ENCODE peak calls at places on chromosomes 12 and 14, in five cellular contexts. One of them, this sample, is unnamed.

GRCh38 chr14:45651906-45652305 is 398.9 kb upstream of the MIS18BP1 start:
- DNase-seq in lung: no peak
- DNase-seq in GM23338: no peak
- DNase-seq in left ventricle myocardium inferior: no peak
- DNase-seq in GM23248: no peak
- DNase-seq in this sample: no peak

GRCh38 chr14:24145700-24146621 is at the start of gene PSME2:
- DNase-seq in lung: no peak
- DNase-seq in GM23338: no peak
- DNase-seq in left ventricle myocardium inferior: no peak
- DNase-seq in GM23248: peak; percentile 80
- DNase-seq in this sample: peak; percentile 56

GRCh38 chr12:122203301-122203967 is at the start of gene B3GNT4:
- DNase-seq in lung: peak; percentile 61
- DNase-seq in GM23338: peak; percentile 85
- DNase-seq in left ventricle myocardium inferior: peak; percentile 51
- DNase-seq in GM23248: peak; percentile 76
- DNase-seq in this sample: peak; percentile 19

GRCh38 chr12:54417712-54418440 is 1.2 kb downstream of the ITGA5 start:
- DNase-seq in lung: no peak
- DNase-seq in GM23338: peak; percentile 52
- DNase-seq in left ventricle myocardium inferior: no peak
- DNase-seq in GM23248: peak; percentile 53
- DNase-seq in this sample: no peak

GRCh38 chr12:71718611-71719010 is 32.7 kb downstream of the TMEM19 start:
- DNase-seq in lung: no peak
- DNase-seq in GM23338: no peak
- DNase-seq in left ventricle myocardium inferior: no peak
- DNase-seq in GM23248: no peak
- DNase-seq in this sample: no peak

GRCh38 chr12:78229491-78230209 is 399.0 kb downstream of the NAV3 start:
- DNase-seq in lung: no peak
- DNase-seq in GM23338: peak; percentile 83
- DNase-seq in left ventricle myocardium inferior: no peak
- DNase-seq in GM23248: peak; percentile 66
- DNase-seq in this sample: peak; percentile 12

GRCh38 chr12:106302401-106303201 is at the start of gene TCP11L2:
- DNase-seq in lung: peak; percentile 88
- DNase-seq in GM23338: peak; percentile 87
- DNase-seq in left ventricle myocardium inferior: peak; percentile 92
- DNase-seq in GM23248: peak; percentile 94
- DNase-seq in this sample: peak; percentile 91

GRCh38 chr14:63394856-63395255 is 76.1 kb upstream of the GPHB5 start:
- DNase-seq in lung: no peak
- DNase-seq in GM23338: no peak
- DNase-seq in left ventricle myocardium inferior: no peak
- DNase-seq in GM23248: peak; percentile 13
- DNase-seq in this sample: no peak

GRCh38 chr14:44316647-44317432 is 190.2 kb downstream of the FSCB start:
- DNase-seq in lung: no peak
- DNase-seq in GM23338: no peak
- DNase-seq in left ventricle myocardium inferior: no peak
- DNase-seq in GM23248: peak; percentile 93
- DNase-seq in this sample: peak; percentile 55

GRCh38 chr12:49702676-49703228 is 4.5 kb downstream of the FMNL3 start:
- DNase-seq in lung: no peak
- DNase-seq in GM23338: no peak
- DNase-seq in left ventricle myocardium inferior: no peak
- DNase-seq in GM23248: no peak
- DNase-seq in this sample: no peak

GRCh38 chr14:68935761-68936209 is 43.3 kb downstream of the ACTN1 start:
- DNase-seq in lung: no peak
- DNase-seq in GM23338: no peak
- DNase-seq in left ventricle myocardium inferior: no peak
- DNase-seq in GM23248: no peak
- DNase-seq in this sample: no peak

GRCh38 chr14:92747701-92748258 is 647 bp downstream of the LGMN start:
- DNase-seq in lung: no peak
- DNase-seq in GM23338: peak; percentile 35
- DNase-seq in left ventricle myocardium inferior: no peak
- DNase-seq in GM23248: peak; percentile 65
- DNase-seq in this sample: peak; percentile 59

GRCh38 chr14:101780390-101780789 is 18.9 kb downstream of the PPP2R5C start:
- DNase-seq in lung: no peak
- DNase-seq in GM23338: peak; percentile 50
- DNase-seq in left ventricle myocardium inferior: no peak
- DNase-seq in GM23248: no peak
- DNase-seq in this sample: no peak

GRCh38 chr12:93581370-93581769 is 8.9 kb downstream of the SOCS2 start:
- DNase-seq in lung: no peak
- DNase-seq in GM23338: no peak
- DNase-seq in left ventricle myocardium inferior: no peak
- DNase-seq in GM23248: no peak
- DNase-seq in this sample: no peak

GRCh38 chr14:22939684-22940083 is 10.5 kb upstream of the PRMT5 start:
- DNase-seq in lung: no peak
- DNase-seq in GM23338: no peak
- DNase-seq in left ventricle myocardium inferior: no peak
- DNase-seq in GM23248: peak; percentile 85
- DNase-seq in this sample: no peak

GRCh38 chr14:95300002-95300696 is 19.6 kb downstream of the CLMN start:
- DNase-seq in lung: no peak
- DNase-seq in GM23338: no peak
- DNase-seq in left ventricle myocardium inferior: no peak
- DNase-seq in GM23248: no peak
- DNase-seq in this sample: no peak

GRCh38 chr14:56686416-56686815 is 106.8 kb downstream of the TMEM260 start:
- DNase-seq in lung: no peak
- DNase-seq in GM23338: peak; percentile 67
- DNase-seq in left ventricle myocardium inferior: peak; percentile 34
- DNase-seq in GM23248: no peak
- DNase-seq in this sample: no peak

GRCh38 chr12:111029305-111029704 is 108.9 kb upstream of the MYL2 start:
- DNase-seq in lung: no peak
- DNase-seq in GM23338: no peak
- DNase-seq in left ventricle myocardium inferior: no peak
- DNase-seq in GM23248: no peak
- DNase-seq in this sample: no peak

GRCh38 chr14:94679106-94679819 is 67.1 kb downstream of the SERPINA3 start:
- DNase-seq in lung: no peak
- DNase-seq in GM23338: no peak
- DNase-seq in left ventricle myocardium inferior: no peak
- DNase-seq in GM23248: no peak
- DNase-seq in this sample: peak; percentile 25

GRCh38 chr12:108689314-108690190 is 41.8 kb downstream of the CORO1C start:
- DNase-seq in lung: no peak
- DNase-seq in GM23338: no peak
- DNase-seq in left ventricle myocardium inferior: no peak
- DNase-seq in GM23248: peak; percentile 54
- DNase-seq in this sample: peak; percentile 38

GRCh38 chr14:39055786-39056474 is 47.1 kb downstream of the SEC23A start:
- DNase-seq in lung: no peak
- DNase-seq in GM23338: peak; percentile 5
- DNase-seq in left ventricle myocardium inferior: no peak
- DNase-seq in GM23248: no peak
- DNase-seq in this sample: no peak

GRCh38 chr14:24331731-24332093 is 3.2 kb downstream of the ADCY4 start:
- DNase-seq in lung: no peak
- DNase-seq in GM23338: no peak
- DNase-seq in left ventricle myocardium inferior: no peak
- DNase-seq in GM23248: no peak
- DNase-seq in this sample: no peak

GRCh38 chr12:57765003-57765697 is 1.7 kb downstream of the CYP27B1 start:
- DNase-seq in lung: no peak
- DNase-seq in GM23338: peak; percentile 86
- DNase-seq in left ventricle myocardium inferior: peak; percentile 34
- DNase-seq in GM23248: peak; percentile 69
- DNase-seq in this sample: no peak

GRCh38 chr12:112169086-112169872 is 43.9 kb downstream of the TRAFD1 start:
- DNase-seq in lung: no peak
- DNase-seq in GM23338: no peak
- DNase-seq in left ventricle myocardium inferior: no peak
- DNase-seq in GM23248: no peak
- DNase-seq in this sample: no peak

GRCh38 chr12:91877022-91877421 is 268.6 kb downstream of the BTG1 start:
- DNase-seq in lung: peak; percentile 42
- DNase-seq in GM23338: no peak
- DNase-seq in left ventricle myocardium inferior: no peak
- DNase-seq in GM23248: peak; percentile 30
- DNase-seq in this sample: no peak

GRCh38 chr12:69431604-69432222 is 38.5 kb upstream of the FRS2 start:
- DNase-seq in lung: no peak
- DNase-seq in GM23338: no peak
- DNase-seq in left ventricle myocardium inferior: no peak
- DNase-seq in GM23248: no peak
- DNase-seq in this sample: no peak

GRCh38 chr14:105525861-105526780 is at the start of gene TMEM121:
- DNase-seq in lung: no peak
- DNase-seq in GM23338: peak; percentile 68
- DNase-seq in left ventricle myocardium inferior: no peak
- DNase-seq in GM23248: peak; percentile 57
- DNase-seq in this sample: no peak

GRCh38 chr12:108847705-108848104 is 9.7 kb downstream of the SSH1 start:
- DNase-seq in lung: no peak
- DNase-seq in GM23338: no peak
- DNase-seq in left ventricle myocardium inferior: no peak
- DNase-seq in GM23248: no peak
- DNase-seq in this sample: no peak

GRCh38 chr12:100737168-100737567 is 57.4 kb upstream of the ANO4 start:
- DNase-seq in lung: no peak
- DNase-seq in GM23338: peak; percentile 57
- DNase-seq in left ventricle myocardium inferior: no peak
- DNase-seq in GM23248: no peak
- DNase-seq in this sample: no peak

GRCh38 chr12:105499223-105499622 is 168.7 kb downstream of the C12orf75 start:
- DNase-seq in lung: no peak
- DNase-seq in GM23338: no peak
- DNase-seq in left ventricle myocardium inferior: no peak
- DNase-seq in GM23248: no peak
- DNase-seq in this sample: no peak

DNA sequence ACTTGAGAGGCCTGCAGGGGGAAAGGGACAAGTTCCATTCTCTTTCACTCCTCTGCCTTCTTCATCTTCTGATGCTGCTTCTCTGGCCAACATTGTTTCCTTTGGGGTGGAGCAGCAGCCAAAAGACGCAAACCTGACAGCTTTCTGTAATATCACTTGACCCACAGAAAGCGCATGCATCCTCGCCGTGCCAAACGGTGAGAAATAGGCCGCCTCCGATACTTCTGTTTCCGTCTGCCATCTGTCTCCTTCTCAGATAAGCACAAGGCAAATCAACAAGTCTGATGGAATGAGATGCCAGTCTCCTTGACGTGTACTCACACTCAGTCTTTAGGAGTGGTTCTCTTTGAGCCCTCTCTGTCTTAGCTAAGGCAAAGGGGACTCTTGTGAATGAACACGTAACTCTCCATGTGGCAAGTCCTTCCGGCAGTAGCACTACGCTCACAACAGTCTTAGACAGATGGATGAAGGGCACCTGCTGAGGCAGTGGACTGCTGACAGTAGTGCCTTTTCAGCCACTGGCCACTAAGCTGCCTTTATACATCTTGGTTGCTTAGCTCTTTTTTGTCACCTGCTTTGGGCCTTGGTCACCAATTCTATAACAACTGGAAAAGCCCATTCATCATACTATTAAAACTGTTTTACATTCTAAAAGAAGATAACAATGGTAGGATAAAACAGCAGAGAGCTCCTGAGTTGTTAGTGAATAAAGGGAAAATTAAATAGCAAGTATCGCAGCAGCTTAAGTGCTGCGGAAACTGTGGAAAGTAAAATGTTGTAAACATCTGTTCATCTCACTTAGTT is 214.0 kb downstream of the FBXL14 start:
- DNase-seq in lung: no peak
- DNase-seq in GM23338: no peak
- DNase-seq in left ventricle myocardium inferior: no peak
- DNase-seq in GM23248: no peak
- DNase-seq in this sample: no peak
- H3K27ac ChIP-seq in lung: no peak overlapping the region
- H3K27ac ChIP-seq in GM23338: no peak overlapping the region
- H3K27ac ChIP-seq in left ventricle myocardium inferior: no peak overlapping the region
- H3K27ac ChIP-seq in GM23248: no peak overlapping the region
- H3K27ac ChIP-seq in this sample: no peak overlapping the region

GRCh38 chr12:26092706-26093105 is 32.1 kb downstream of the BHLHE41 start:
- DNase-seq in lung: no peak
- DNase-seq in GM23338: no peak
- DNase-seq in left ventricle myocardium inferior: no peak
- DNase-seq in GM23248: no peak
- DNase-seq in this sample: no peak
- H3K4me1 ChIP-seq in lung: no peaks in the 10 kb centered on the region
- H3K4me1 ChIP-seq in GM23338: peaks cover 6% of the 10 kb centered on the region
- H3K4me1 ChIP-seq in left ventricle myocardium inferior: no peaks in the 10 kb centered on the region
- H3K4me1 ChIP-seq in GM23248: peaks cover 6% of the 10 kb centered on the region
- H3K4me1 ChIP-seq in this sample: peaks cover 19% of the 10 kb centered on the region

GRCh38 chr12:130870442-130871285 is 1.2 kb upstream of the RAN start:
- DNase-seq in lung: peak; percentile 78
- DNase-seq in GM23338: peak; percentile 92
- DNase-seq in left ventricle myocardium inferior: peak; percentile 53
- DNase-seq in GM23248: peak; percentile 98
- DNase-seq in this sample: peak; percentile 64
- H3K27ac ChIP-seq in lung: peak overlapping the region; percentile 75
- H3K27ac ChIP-seq in GM23338: peak overlapping the region; percentile 94
- H3K27ac ChIP-seq in left ventricle myocardium inferior: peak overlapping the region; percentile 93
- H3K27ac ChIP-seq in GM23248: peak overlapping the region; percentile 94
- H3K27ac ChIP-seq in this sample: peak overlapping the region; percentile 78

GRCh38 chr12:6936378-6936638 is 7.3 kb upstream of the RNU7-1 start:
- DNase-seq in lung: no peak
- DNase-seq in GM23338: no peak
- DNase-seq in left ventricle myocardium inferior: no peak
- DNase-seq in GM23248: no peak
- DNase-seq in this sample: no peak
- H3K4me1 ChIP-seq in lung: peaks cover 8% of the 10 kb centered on the region
- H3K4me1 ChIP-seq in GM23338: peaks cover 10% of the 10 kb centered on the region
- H3K4me1 ChIP-seq in left ventricle myocardium inferior: peaks cover 94% of the 10 kb centered on the region
- H3K4me1 ChIP-seq in GM23248: peaks cover 15% of the 10 kb centered on the region
- H3K4me1 ChIP-seq in this sample: peaks cover 14% of the 10 kb centered on the region

DNA sequence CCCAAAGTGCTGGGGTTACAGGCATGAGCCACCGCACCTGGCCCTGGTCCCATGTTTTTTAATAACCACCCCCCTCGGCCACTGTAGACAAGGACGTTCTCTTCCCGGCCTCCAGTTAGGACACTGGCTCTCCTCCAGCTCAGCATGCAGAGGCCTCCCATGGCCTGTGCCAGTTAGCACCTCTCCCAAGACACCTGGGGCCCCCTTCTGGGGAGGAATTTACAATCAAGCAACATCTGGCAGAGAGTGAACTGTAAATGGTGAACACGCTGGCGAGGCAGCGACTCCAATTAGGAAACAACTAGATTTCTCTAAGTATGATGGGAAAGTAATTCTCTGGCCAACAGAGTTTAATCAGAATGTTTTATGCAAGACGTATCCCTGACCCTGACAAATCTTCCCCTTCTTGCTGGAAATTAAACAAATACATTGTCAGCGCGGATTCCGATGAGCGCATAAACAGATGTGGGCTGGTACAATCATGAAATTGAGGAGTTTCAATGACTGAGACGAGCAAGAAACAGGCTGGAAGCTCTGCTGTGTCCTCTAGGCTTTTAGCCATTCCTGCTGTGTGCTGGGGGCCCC is 61.8 kb upstream of the DLK1 start:
- DNase-seq in lung: no peak
- DNase-seq in GM23338: no peak
- DNase-seq in left ventricle myocardium inferior: peak; percentile 45
- DNase-seq in GM23248: peak; percentile 71
- DNase-seq in this sample: no peak
- H3K27ac ChIP-seq in lung: no peak overlapping the region
- H3K27ac ChIP-seq in GM23338: no peak overlapping the region
- H3K27ac ChIP-seq in left ventricle myocardium inferior: peak overlapping the region; percentile 66
- H3K27ac ChIP-seq in GM23248: no peak overlapping the region
- H3K27ac ChIP-seq in this sample: no peak overlapping the region

This sample was measured in SJSA1.